ENCODE peak calls at places on chromosomes 3 and 15, in five cellular contexts. C is SJSA1; Q is aorta; T is CD8-positive, alpha-beta memory T cell; K is thyroid gland. F is an unnamed sample. For H3K4me1, the result is how much of the 10 kb centered on the place peaks cover.

GRCh38 chr15:66700412-66700801 is 1.6 kb upstream of the SMAD6 start:
- DNase-seq in T (no peak), K (no peak), Q (no peak), C (no peak), F (no peak)

GRCh38 chr15:74957301-74958035 is 896 bp upstream of the RPP25 start:
- DNase-seq in T (no peak), C (peak), K (no peak), Q (peak), F (no peak)

GRCh38 chr3:33490641-33491241 is 50.5 kb upstream of the UBP1 start:
- DNase-seq in T (no peak), Q (no peak), C (no peak), K (peak), F (no peak)

GRCh38 chr3:4994144-4994730 is 15.0 kb downstream of the BHLHE40 start:
- DNase-seq in C (no peak), T (no peak), Q (no peak), K (no peak), F (no peak)

GRCh38 chr15:67796196-67796699 is 29.1 kb upstream of the SKOR1 start:
- DNase-seq in K (no peak), Q (no peak), T (no peak), C (no peak), F (no peak)

GRCh38 chr3:5277612-5278236 is 90.2 kb downstream of the EDEM1 start:
- DNase-seq in T (no peak), Q (no peak), K (no peak), C (no peak), F (no peak)

GRCh38 chr15:89136818-89137772 is 48.8 kb downstream of the ABHD2 start:
- DNase-seq in K (peak), C (no peak), Q (no peak), T (no peak), F (no peak)

GRCh38 chr3:179038216-179038898 is 33.3 kb downstream of the ZMAT3 start:
- DNase-seq in C (no peak), Q (no peak), T (no peak), K (no peak), F (no peak)

GRCh38 chr3:98012974-98013373 is 22.1 kb downstream of the GABRR3 start:
- DNase-seq in T (no peak), K (no peak), C (no peak), Q (no peak), F (no peak)

GRCh38 chr15:82968066-82968465 is 15.5 kb upstream of the HOMER2 start:
- DNase-seq in C (no peak), T (no peak), Q (no peak), K (no peak), F (no peak)

GRCh38 chr3:177597325-177598109 is 400.2 kb upstream of the TBL1XR1 start:
- DNase-seq in K (peak), T (peak), Q (peak), C (peak), F (no peak)

GRCh38 chr15:101258238-101259144 is 6.6 kb upstream of the CHSY1 start:
- DNase-seq in C (peak), K (peak), Q (peak), T (peak), F (peak)

GRCh38 chr15:45307230-45307924 is 55.3 kb downstream of the SLC28A2 start:
- DNase-seq in Q (no peak), T (peak), C (peak), K (no peak), F (peak)

GRCh38 chr3:116028157-116028556 is 404.8 kb downstream of the GAP43 start:
- DNase-seq in Q (no peak), K (no peak), C (no peak), T (no peak), F (no peak)

GRCh38 chr3:181326637-181327223 is 337.2 kb upstream of the DNAJC19 start:
- DNase-seq in K (no peak), Q (no peak), T (no peak), C (peak), F (peak)

GRCh38 chr15:80694624-80695098 is 449 bp upstream of the ABHD17C start:
- DNase-seq in K (no peak), Q (peak), C (no peak), T (peak), F (no peak)

GRCh38 chr3:63964287-63965073 is 52.3 kb upstream of the SCAANT1 start:
- DNase-seq in T (no peak), Q (no peak), C (no peak), K (peak), F (no peak)

GRCh38 chr15:53448215-53449001 is 311.1 kb downstream of the WDR72 start:
- DNase-seq in T (no peak), Q (no peak), K (no peak), C (no peak), F (no peak)

GRCh38 chr15:52227456-52227855 is 36.3 kb upstream of the GNB5 start:
- DNase-seq in Q (peak), C (peak), K (peak), T (peak), F (peak)

GRCh38 chr15:92648190-92648875 is 7.2 kb downstream of the FAM174B start:
- DNase-seq in C (no peak), K (no peak), T (no peak), Q (no peak), F (no peak)

GRCh38 chr3:12188681-12189287 is 30.1 kb upstream of the TIMP4 start:
- DNase-seq in Q (no peak), T (no peak), K (no peak), C (no peak), F (no peak)

GRCh38 chr3:179750720-179751328 is 98.0 kb downstream of the USP13 start:
- DNase-seq in K (no peak), Q (no peak), T (no peak), C (peak), F (no peak)

GRCh38 chr3:126888186-126888760 is 94.6 kb upstream of the PLXNA1 start:
- DNase-seq in Q (no peak), C (no peak), K (no peak), T (no peak), F (no peak)

GRCh38 chr3:195760345-195760983 is 39.7 kb downstream of the MUC20 start:
- DNase-seq in C (no peak), T (no peak), Q (no peak), K (peak), F (no peak)

GRCh38 chr3:108300103-108300849 is 3.9 kb downstream of the HHLA2 start:
- DNase-seq in K (no peak), C (no peak), Q (no peak), T (no peak), F (no peak)

GRCh38 chr3:124483915-124484470 is 246.3 kb upstream of the UMPS start:
- DNase-seq in C (no peak), Q (no peak), K (no peak), T (no peak), F (no peak)

GRCh38 chr15:66592505-66593218 is 26.9 kb upstream of the LCTL start:
- DNase-seq in C (no peak), K (no peak), Q (no peak), T (no peak), F (no peak)

GRCh38 chr3:13500133-13500885 is 20.2 kb downstream of the HDAC11 start:
- DNase-seq in Q (peak), C (peak), K (no peak), T (no peak), F (no peak)

GRCh38 chr3:13501056-13501455 is 20.9 kb downstream of the HDAC11 start:
- DNase-seq in C (no peak), K (no peak), T (no peak), Q (peak), F (no peak)

GRCh38 chr3:13501527-13501926 is 21.4 kb downstream of the HDAC11 start:
- DNase-seq in C (no peak), K (no peak), Q (peak), T (no peak), F (no peak)

GRCh38 chr3:13502791-13503060 is 22.6 kb downstream of the HDAC11 start:
- DNase-seq in Q (peak), K (no peak), C (no peak), T (no peak), F (no peak)

DNA sequence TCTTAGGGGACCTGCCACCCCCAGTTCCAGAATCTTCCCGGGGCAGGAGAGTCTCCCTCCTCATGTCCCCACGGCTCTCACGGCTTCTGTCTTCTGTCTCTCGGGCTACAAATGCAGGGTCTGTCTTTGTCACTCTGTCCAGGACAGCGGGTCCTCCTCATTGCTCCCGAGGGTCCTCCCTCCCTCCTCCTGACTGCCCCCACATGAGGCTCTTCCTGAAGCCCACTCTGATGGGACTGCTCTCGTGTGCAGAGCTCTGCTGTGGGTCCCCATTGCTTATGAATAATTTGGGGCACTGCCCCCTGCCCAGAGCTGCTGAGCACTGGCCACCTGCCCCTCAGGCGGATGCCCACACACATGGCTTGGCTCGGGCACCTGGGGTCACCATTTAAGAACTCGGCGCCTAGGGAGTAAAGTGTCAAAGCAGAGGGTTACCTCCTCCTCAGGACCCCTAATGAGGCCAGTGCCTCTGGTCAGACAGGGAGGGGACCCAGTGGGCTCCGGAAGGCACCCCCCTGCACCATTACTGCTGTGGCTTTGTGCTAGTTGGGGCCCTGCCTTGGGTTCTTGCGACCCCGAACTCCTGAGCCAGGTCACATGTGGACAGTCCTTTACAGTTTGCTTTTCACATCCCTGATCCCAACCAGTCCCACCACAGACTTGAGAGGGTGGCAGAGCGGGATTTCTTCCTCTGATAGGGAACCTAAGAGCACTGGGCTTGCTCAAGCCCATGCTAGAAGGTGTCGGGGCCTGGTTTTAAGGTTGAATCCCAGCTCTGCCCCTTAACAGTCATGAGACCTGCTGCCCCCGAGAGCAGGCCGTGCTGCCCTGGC is 22.1 kb downstream of the HDAC11 start:
- DNase-seq in C (no peak), T (no peak), Q (peak), K (no peak), F (no peak)
- H3K4me1 ChIP-seq in C (under half), T (under half), Q (under half), K (under half), F (under half)

DNA sequence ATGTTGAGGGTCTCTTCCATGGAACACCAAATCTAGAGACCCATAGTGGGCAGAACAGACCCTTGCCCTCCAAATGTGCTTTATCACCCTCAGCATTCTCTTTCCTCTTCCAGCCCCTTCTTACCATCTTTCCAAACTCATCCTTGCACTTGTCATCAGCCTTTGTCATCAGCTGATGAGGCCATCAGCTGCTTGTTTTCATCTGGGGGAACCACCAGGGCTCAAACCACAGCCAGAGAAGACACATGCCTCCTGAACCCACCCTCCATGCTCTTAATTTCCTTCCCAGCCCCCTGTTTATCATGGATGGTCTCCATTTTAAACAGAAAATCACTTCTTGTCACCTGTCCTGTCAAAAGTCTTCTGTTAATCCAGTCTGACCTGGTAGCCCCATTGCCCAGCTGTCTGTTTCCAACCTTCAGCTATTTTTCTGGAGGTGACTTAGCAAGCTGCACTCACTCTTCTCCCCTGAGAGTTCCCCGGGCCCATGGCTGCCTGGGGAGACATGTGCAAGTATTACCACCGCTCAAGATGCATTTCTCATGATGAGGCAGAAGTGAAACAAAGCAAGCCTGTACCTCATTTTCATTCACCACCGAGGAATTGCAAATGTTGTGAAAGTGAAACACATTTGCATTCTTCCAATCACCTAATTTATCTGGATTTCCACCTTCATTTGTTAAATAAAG is 14.7 kb upstream of the SYNM start:
- DNase-seq in Q (no peak), C (no peak), T (no peak), K (no peak), F (no peak)
- H3K4me3 ChIP-seq in Q (no peak), C (no peak), T (no peak), K (no peak), F (no peak)

GRCh38 chr3:25508901-25509300 is 80.8 kb downstream of the RARB start:
- DNase-seq in C (peak), K (no peak), T (no peak), Q (no peak), F (no peak)
- H3K4me1 ChIP-seq in C (under half), K (under half), T (under half), Q (under half), F (under half)

GRCh38 chr3:158810823-158811425 is 9.1 kb downstream of the MFSD1 start:
- DNase-seq in K (no peak), Q (no peak), T (no peak), C (no peak), F (no peak)

GRCh38 chr3:158804441-158804840 is 2.6 kb downstream of the MFSD1 start:
- DNase-seq in Q (no peak), T (no peak), K (no peak), C (no peak), F (no peak)

GRCh38 chr3:158809642-158810041 is 7.8 kb downstream of the MFSD1 start:
- DNase-seq in Q (no peak), C (no peak), T (no peak), K (no peak), F (no peak)

GRCh38 chr3:158808697-158809096 is 6.8 kb downstream of the MFSD1 start:
- DNase-seq in Q (no peak), K (no peak), T (no peak), C (no peak), F (no peak)
- H3K4me3 ChIP-seq in Q (no peak), K (no peak), T (no peak), C (no peak), F (no peak)